ENCODE peak calls at places on chromosomes 5 and 9, in five cellular contexts. One of them, this sample, is unnamed. For H3K36me3 and H3K9me3, the result is how much of the 10 kb centered on the place peaks cover.

GRCh38 chr9:37415011-37415719 is 7.3 kb upstream of the GRHPR start:
- DNase-seq in neural progenitor cell: peak
- DNase-seq in DND-41: peak
- DNase-seq in endodermal cell: peak
- DNase-seq in aorta: peak
- DNase-seq in this sample: peak

GRCh38 chr9:111298831-111299603 is 31.0 kb downstream of the OR2K2 start:
- DNase-seq in DND-41: no peak
- DNase-seq in neural progenitor cell: peak
- DNase-seq in aorta: no peak
- DNase-seq in endodermal cell: no peak
- DNase-seq in this sample: no peak

GRCh38 chr5:81245871-81246235 is 12.7 kb downstream of the CKMT2 start:
- DNase-seq in aorta: no peak
- DNase-seq in DND-41: no peak
- DNase-seq in neural progenitor cell: no peak
- DNase-seq in endodermal cell: no peak
- DNase-seq in this sample: no peak

GRCh38 chr5:161078793-161079192 is 226.8 kb upstream of the ATP10B start:
- DNase-seq in neural progenitor cell: no peak
- DNase-seq in endodermal cell: no peak
- DNase-seq in aorta: no peak
- DNase-seq in DND-41: no peak
- DNase-seq in this sample: no peak

GRCh38 chr5:3786165-3786564 is 190.5 kb downstream of the IRX1 start:
- DNase-seq in aorta: no peak
- DNase-seq in DND-41: no peak
- DNase-seq in neural progenitor cell: no peak
- DNase-seq in endodermal cell: no peak
- DNase-seq in this sample: no peak

GRCh38 chr5:148145916-148146315 is 22.4 kb upstream of the SPINK14 start:
- DNase-seq in DND-41: no peak
- DNase-seq in aorta: no peak
- DNase-seq in neural progenitor cell: no peak
- DNase-seq in endodermal cell: no peak
- DNase-seq in this sample: peak

GRCh38 chr9:14086495-14086894 is 227.4 kb downstream of the NFIB start:
- DNase-seq in aorta: no peak
- DNase-seq in endodermal cell: no peak
- DNase-seq in neural progenitor cell: no peak
- DNase-seq in DND-41: no peak
- DNase-seq in this sample: no peak

GRCh38 chr9:96686638-96687335 is 31.7 kb upstream of the PRXL2C start:
- DNase-seq in DND-41: no peak
- DNase-seq in neural progenitor cell: peak
- DNase-seq in endodermal cell: peak
- DNase-seq in aorta: peak
- DNase-seq in this sample: peak

GRCh38 chr5:150349681-150350275 is 7.7 kb upstream of the TCOF1 start:
- DNase-seq in endodermal cell: no peak
- DNase-seq in neural progenitor cell: no peak
- DNase-seq in aorta: no peak
- DNase-seq in DND-41: no peak
- DNase-seq in this sample: no peak

GRCh38 chr5:114658179-114658578 is 296.3 kb downstream of the KCNN2 start:
- DNase-seq in endodermal cell: no peak
- DNase-seq in aorta: no peak
- DNase-seq in neural progenitor cell: no peak
- DNase-seq in DND-41: no peak
- DNase-seq in this sample: no peak

GRCh38 chr9:10566853-10567252 is 45.9 kb downstream of the PTPRD start:
- DNase-seq in endodermal cell: no peak
- DNase-seq in aorta: no peak
- DNase-seq in DND-41: no peak
- DNase-seq in neural progenitor cell: no peak
- DNase-seq in this sample: no peak

GRCh38 chr5:91038180-91038808 is 344.8 kb downstream of the ARRDC3 start:
- DNase-seq in endodermal cell: no peak
- DNase-seq in neural progenitor cell: no peak
- DNase-seq in DND-41: no peak
- DNase-seq in aorta: no peak
- DNase-seq in this sample: no peak

GRCh38 chr5:89087551-89088318 is 204.8 kb upstream of the MEF2C start:
- DNase-seq in aorta: no peak
- DNase-seq in neural progenitor cell: peak
- DNase-seq in DND-41: no peak
- DNase-seq in endodermal cell: peak
- DNase-seq in this sample: no peak

GRCh38 chr9:1009101-1009707 is 32.7 kb downstream of the DMRT3 start:
- DNase-seq in aorta: peak
- DNase-seq in DND-41: peak
- DNase-seq in endodermal cell: peak
- DNase-seq in neural progenitor cell: peak
- DNase-seq in this sample: peak

GRCh38 chr9:18632624-18633407 is 158.9 kb downstream of the ADAMTSL1 start:
- DNase-seq in endodermal cell: no peak
- DNase-seq in aorta: peak
- DNase-seq in neural progenitor cell: no peak
- DNase-seq in DND-41: no peak
- DNase-seq in this sample: no peak

GRCh38 chr5:176185133-176185733 is 53.0 kb upstream of the SIMC1 start:
- DNase-seq in aorta: no peak
- DNase-seq in DND-41: no peak
- DNase-seq in endodermal cell: peak
- DNase-seq in neural progenitor cell: no peak
- DNase-seq in this sample: no peak

GRCh38 chr9:4555251-4555650 is 65.0 kb downstream of the SLC1A1 start:
- DNase-seq in neural progenitor cell: peak
- DNase-seq in aorta: no peak
- DNase-seq in endodermal cell: no peak
- DNase-seq in DND-41: no peak
- DNase-seq in this sample: no peak

GRCh38 chr9:132769895-132770774 is 99.9 kb downstream of the GTF3C4 start:
- DNase-seq in DND-41: peak
- DNase-seq in neural progenitor cell: peak
- DNase-seq in endodermal cell: peak
- DNase-seq in aorta: peak
- DNase-seq in this sample: peak

GRCh38 chr9:108056083-108056804 is 566.7 kb upstream of the KLF4 start:
- DNase-seq in aorta: no peak
- DNase-seq in endodermal cell: no peak
- DNase-seq in DND-41: no peak
- DNase-seq in neural progenitor cell: no peak
- DNase-seq in this sample: no peak

GRCh38 chr9:14062449-14063187 is 251.3 kb downstream of the NFIB start:
- DNase-seq in aorta: no peak
- DNase-seq in neural progenitor cell: no peak
- DNase-seq in DND-41: no peak
- DNase-seq in endodermal cell: no peak
- DNase-seq in this sample: no peak

GRCh38 chr9:93231121-93231694 is 47.3 kb downstream of the WNK2 start:
- DNase-seq in neural progenitor cell: no peak
- DNase-seq in aorta: no peak
- DNase-seq in endodermal cell: no peak
- DNase-seq in DND-41: no peak
- DNase-seq in this sample: no peak

GRCh38 chr5:4905674-4906528 is 234.2 kb upstream of the ADAMTS16 start:
- DNase-seq in neural progenitor cell: peak
- DNase-seq in DND-41: no peak
- DNase-seq in endodermal cell: peak
- DNase-seq in aorta: peak
- DNase-seq in this sample: no peak

GRCh38 chr5:107535849-107536248 is 134.9 kb downstream of the EFNA5 start:
- DNase-seq in neural progenitor cell: peak
- DNase-seq in endodermal cell: no peak
- DNase-seq in DND-41: no peak
- DNase-seq in aorta: no peak
- DNase-seq in this sample: no peak

GRCh38 chr5:179836225-179837019 is 15.7 kb downstream of the SQSTM1 start:
- DNase-seq in DND-41: peak
- DNase-seq in neural progenitor cell: no peak
- DNase-seq in aorta: peak
- DNase-seq in endodermal cell: no peak
- DNase-seq in this sample: no peak

GRCh38 chr9:91960367-91960766 is 10.3 kb upstream of the ROR2 start:
- DNase-seq in neural progenitor cell: no peak
- DNase-seq in endodermal cell: no peak
- DNase-seq in aorta: no peak
- DNase-seq in DND-41: no peak
- DNase-seq in this sample: no peak

GRCh38 chr9:14030350-14030823 is 283.6 kb downstream of the NFIB start:
- DNase-seq in DND-41: no peak
- DNase-seq in aorta: no peak
- DNase-seq in endodermal cell: no peak
- DNase-seq in neural progenitor cell: no peak
- DNase-seq in this sample: no peak

GRCh38 chr9:35002623-35003022 is 13.1 kb downstream of the DNAJB5 start:
- DNase-seq in aorta: no peak
- DNase-seq in DND-41: no peak
- DNase-seq in endodermal cell: no peak
- DNase-seq in neural progenitor cell: no peak
- DNase-seq in this sample: no peak
- H3K27ac ChIP-seq in aorta: no peak
- H3K27ac ChIP-seq in DND-41: no peak
- H3K27ac ChIP-seq in endodermal cell: no peak
- H3K27ac ChIP-seq in neural progenitor cell: no peak
- H3K27ac ChIP-seq in this sample: no peak

GRCh38 chr9:130110596-130111021 is 56.9 kb downstream of the GPR107 start:
- DNase-seq in aorta: peak
- DNase-seq in neural progenitor cell: no peak
- DNase-seq in endodermal cell: peak
- DNase-seq in DND-41: no peak
- DNase-seq in this sample: no peak

GRCh38 chr9:130106860-130107848 is 53.4 kb downstream of the GPR107 start:
- DNase-seq in aorta: peak
- DNase-seq in neural progenitor cell: peak
- DNase-seq in endodermal cell: peak
- DNase-seq in DND-41: peak
- DNase-seq in this sample: peak

GRCh38 chr9:130110166-130110565 is 56.5 kb downstream of the GPR107 start:
- DNase-seq in endodermal cell: peak
- DNase-seq in neural progenitor cell: no peak
- DNase-seq in DND-41: no peak
- DNase-seq in aorta: no peak
- DNase-seq in this sample: no peak

GRCh38 chr9:130104413-130105193 is 50.9 kb downstream of the GPR107 start:
- DNase-seq in neural progenitor cell: no peak
- DNase-seq in endodermal cell: no peak
- DNase-seq in aorta: peak
- DNase-seq in DND-41: no peak
- DNase-seq in this sample: no peak

GRCh38 chr9:130107955-130108354 is 54.2 kb downstream of the GPR107 start:
- DNase-seq in endodermal cell: no peak
- DNase-seq in aorta: no peak
- DNase-seq in DND-41: no peak
- DNase-seq in neural progenitor cell: no peak
- DNase-seq in this sample: no peak
- H3K36me3 ChIP-seq in endodermal cell: half or more
- H3K36me3 ChIP-seq in aorta: under half
- H3K36me3 ChIP-seq in DND-41: half or more
- H3K36me3 ChIP-seq in neural progenitor cell: under half
- H3K36me3 ChIP-seq in this sample: under half

GRCh38 chr5:141392429-141393198 is at the start of gene PCDHGA8:
- DNase-seq in DND-41: no peak
- DNase-seq in neural progenitor cell: no peak
- DNase-seq in endodermal cell: no peak
- DNase-seq in aorta: peak
- DNase-seq in this sample: no peak

GRCh38 chr5:141393267-141393666 is 834 bp downstream of the PCDHGA8 start:
- DNase-seq in endodermal cell: no peak
- DNase-seq in DND-41: no peak
- DNase-seq in aorta: no peak
- DNase-seq in neural progenitor cell: no peak
- DNase-seq in this sample: no peak

GRCh38 chr5:141388661-141389060 is 1.2 kb downstream of the PCDHGB4 start:
- DNase-seq in neural progenitor cell: no peak
- DNase-seq in endodermal cell: no peak
- DNase-seq in aorta: no peak
- DNase-seq in DND-41: no peak
- DNase-seq in this sample: no peak

GRCh38 chr5:141384471-141385267 is 2.1 kb downstream of the PCDHGA7 start:
- DNase-seq in aorta: peak
- DNase-seq in endodermal cell: no peak
- DNase-seq in DND-41: no peak
- DNase-seq in neural progenitor cell: no peak
- DNase-seq in this sample: no peak

DNA sequence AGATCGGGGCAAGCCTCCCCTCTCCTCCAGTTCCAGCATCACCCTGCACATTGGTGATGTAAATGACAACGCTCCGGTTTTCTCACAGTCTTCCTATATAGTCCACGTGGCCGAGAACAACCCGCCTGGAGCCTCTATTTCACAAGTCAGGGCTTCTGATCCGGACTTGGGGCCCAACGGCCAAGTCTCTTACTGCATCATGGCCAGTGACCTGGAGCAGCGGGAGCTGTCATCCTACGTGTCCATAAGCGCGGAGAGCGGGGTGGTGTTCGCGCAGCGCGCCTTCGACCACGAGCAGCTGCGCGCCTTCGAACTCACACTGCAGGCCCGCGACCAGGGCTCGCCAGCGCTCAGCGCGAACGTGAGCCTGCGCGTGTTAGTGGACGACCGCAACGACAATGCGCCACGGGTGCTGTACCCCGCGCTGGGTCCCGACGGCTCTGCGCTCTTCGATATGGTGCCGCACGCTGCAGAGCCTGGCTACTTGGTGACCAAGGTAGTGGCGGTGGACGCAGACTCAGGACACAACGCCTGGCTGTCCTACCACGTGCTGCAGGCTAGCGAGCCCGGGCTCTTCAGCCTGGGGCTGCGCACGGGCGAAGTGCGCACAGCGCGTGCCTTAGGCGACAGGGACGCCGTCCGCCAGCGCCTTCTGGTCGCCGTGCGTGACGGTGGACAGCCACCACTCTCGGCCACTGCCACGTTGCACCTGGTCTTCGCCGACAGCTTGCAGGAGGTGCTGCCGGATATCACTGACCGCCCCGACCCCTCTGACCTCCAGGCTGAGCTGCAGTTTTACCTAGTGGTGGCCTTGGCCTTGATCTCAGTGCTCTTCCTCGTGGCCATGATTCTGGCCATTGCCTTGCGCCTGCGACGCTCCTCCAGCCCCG is 1.9 kb downstream of the PCDHGB4 start:
- DNase-seq in neural progenitor cell: no peak
- DNase-seq in DND-41: no peak
- DNase-seq in aorta: peak
- DNase-seq in endodermal cell: no peak
- DNase-seq in this sample: no peak
- H3K9me3 ChIP-seq in neural progenitor cell: under half
- H3K9me3 ChIP-seq in DND-41: under half
- H3K9me3 ChIP-seq in aorta: under half
- H3K9me3 ChIP-seq in endodermal cell: half or more
- H3K9me3 ChIP-seq in this sample: under half

DNA sequence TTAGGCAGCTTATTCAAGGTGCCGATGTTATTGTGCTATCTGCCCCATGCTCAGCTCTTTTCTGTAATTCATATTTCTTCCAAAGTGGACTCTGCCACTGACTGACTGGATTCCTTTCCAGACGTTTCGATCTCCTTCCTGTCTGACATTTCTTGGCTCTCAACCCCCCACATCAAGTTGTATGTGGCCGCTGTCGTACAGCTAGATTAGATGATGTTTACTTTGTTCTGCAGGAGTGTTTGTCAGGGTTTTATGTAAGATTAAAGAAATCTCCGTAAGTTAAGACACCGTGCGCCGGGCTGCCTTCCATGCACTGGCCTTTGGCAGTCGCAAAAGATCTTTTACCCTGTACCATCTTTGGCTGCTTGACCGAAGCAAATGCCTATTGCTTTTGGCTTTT is 177.9 kb downstream of the FGF1 start:
- DNase-seq in aorta: no peak
- DNase-seq in neural progenitor cell: no peak
- DNase-seq in endodermal cell: no peak
- DNase-seq in DND-41: no peak
- DNase-seq in this sample: peak
- H3K27ac ChIP-seq in aorta: no peak
- H3K27ac ChIP-seq in neural progenitor cell: no peak
- H3K27ac ChIP-seq in endodermal cell: no peak
- H3K27ac ChIP-seq in DND-41: no peak
- H3K27ac ChIP-seq in this sample: no peak

This sample was measured in lung.